ENCODE peak calls at places on chromosomes 11 and 22, in ten cellular contexts. G is heart left ventricle, K is ovary, R is lower leg skin, V is transverse colon, L is esophagus squamous epithelium, F is IMR-90, N is stomach, A is Peyer's patch, X is NB4. C is an unnamed sample.

GRCh38 chr22:39613549-39613921 is 43.0 kb downstream of the CACNA1I start:
- DNase-seq in N (no peak), R (no peak), L (no peak), V (no peak), K (no peak), A (no peak), F (no peak), G (peak; percentile 38), X (no peak), C (no peak)

GRCh38 chr11:8442301-8442700 is 151.7 kb downstream of the STK33 start:
- DNase-seq in G (no peak), R (no peak), L (no peak), A (no peak), X (peak; percentile 82), N (no peak), V (no peak), F (no peak), K (no peak), C (no peak)

GRCh38 chr11:2366271-2366670 is 10.8 kb upstream of the CD81 start:
- DNase-seq in K (peak; percentile 56), R (no peak), L (no peak), X (no peak), N (no peak), F (no peak), G (peak; percentile 66), A (no peak), V (no peak), C (no peak)

GRCh38 chr11:79312591-79313267 is 128.1 kb downstream of the TENM4 start:
- DNase-seq in X (peak; percentile 47), K (no peak), A (no peak), N (no peak), F (peak; percentile 38), V (no peak), G (no peak), R (no peak), L (no peak), C (no peak)

GRCh38 chr11:29272019-29272654 is 744.7 kb downstream of the KCNA4 start:
- DNase-seq in K (no peak), L (no peak), F (peak; percentile 55), N (no peak), V (no peak), X (no peak), A (no peak), G (no peak), R (no peak), C (no peak)

GRCh38 chr11:126601550-126602215 is 246.2 kb downstream of the ST3GAL4 start:
- DNase-seq in K (no peak), F (no peak), R (no peak), V (no peak), G (no peak), L (no peak), X (no peak), A (no peak), N (no peak), C (no peak)

GRCh38 chr11:44632466-44633123 is 67.1 kb downstream of the CD82 start:
- DNase-seq in V (peak; percentile 29), A (peak; percentile 61), R (peak; percentile 85), G (no peak), L (no peak), F (no peak), N (peak; percentile 33), X (peak; percentile 40), K (peak; percentile 36), C (peak; percentile 59)

GRCh38 chr11:134916829-134917228 is 504.8 kb upstream of the B3GAT1 start:
- DNase-seq in G (no peak), L (no peak), N (no peak), X (no peak), K (no peak), R (peak; percentile 45), A (no peak), V (no peak), F (no peak), C (no peak)

GRCh38 chr11:95711162-95711944 is 78.2 kb downstream of the FAM76B start:
- DNase-seq in X (no peak), N (no peak), L (no peak), K (peak; percentile 56), F (peak; percentile 14), V (no peak), A (no peak), G (no peak), R (no peak), C (peak; percentile 27)

GRCh38 chr11:121494355-121495099 is 41.8 kb upstream of the SORL1-AS1 start:
- DNase-seq in X (peak; percentile 68), A (peak; percentile 67), N (no peak), F (no peak), L (no peak), G (no peak), V (no peak), R (no peak), K (no peak), C (no peak)

GRCh38 chr11:71474771-71475483 is 21.9 kb downstream of the NADSYN1 start:
- DNase-seq in G (no peak), K (no peak), X (no peak), F (no peak), A (no peak), R (no peak), L (no peak), N (no peak), V (no peak), C (no peak)

GRCh38 chr11:60699282-60699681 is at the start of gene MS4A8:
- DNase-seq in N (no peak), L (no peak), R (no peak), F (no peak), K (no peak), V (peak; percentile 52), G (no peak), X (no peak), A (peak; percentile 68), C (no peak)

GRCh38 chr11:57776577-57776976 is 15.0 kb downstream of the CTNND1 start:
- DNase-seq in A (no peak), F (no peak), G (no peak), L (no peak), R (no peak), V (no peak), K (no peak), N (no peak), X (no peak), C (no peak)

GRCh38 chr22:41242396-41243117 is 1.8 kb upstream of the CHADL start:
- DNase-seq in R (no peak), G (no peak), X (no peak), K (no peak), N (no peak), V (no peak), L (no peak), A (no peak), F (no peak), C (no peak)

GRCh38 chr11:2346586-2347335 is 30.3 kb upstream of the CD81 start:
- DNase-seq in L (no peak), F (no peak), A (no peak), K (no peak), N (no peak), V (no peak), G (no peak), X (no peak), R (peak; percentile 59), C (no peak)

GRCh38 chr11:108851781-108852180 is 186.9 kb downstream of the DDX10 start:
- DNase-seq in R (no peak), A (no peak), G (no peak), L (no peak), F (no peak), V (no peak), K (no peak), X (no peak), N (no peak), C (no peak)

GRCh38 chr11:69862797-69863543 is 43.8 kb upstream of the FGF3 start:
- DNase-seq in G (no peak), F (no peak), L (no peak), R (peak; percentile 75), X (no peak), V (no peak), N (no peak), K (no peak), A (no peak), C (no peak)

GRCh38 chr11:41377709-41378394 is 81.6 kb downstream of the LRRC4C start:
- DNase-seq in A (peak; percentile 58), V (no peak), N (no peak), X (no peak), K (no peak), G (no peak), F (no peak), L (no peak), R (no peak), C (no peak)

GRCh38 chr11:48037709-48038468 is 57.5 kb downstream of the PTPRJ start:
- DNase-seq in A (no peak), X (no peak), N (no peak), V (no peak), K (no peak), R (no peak), F (peak; percentile 77), L (no peak), G (no peak), C (no peak)

GRCh38 chr11:17375547-17375946 is 12.9 kb downstream of the KCNJ11 start:
- DNase-seq in R (no peak), V (no peak), G (no peak), L (no peak), X (no peak), F (no peak), K (no peak), N (no peak), A (no peak), C (no peak)
- TF ChIP-seq CTCF in R (no peak), V (no peak), G (no peak), L (no peak), X (no peak), F (no peak), K (no peak), N (no peak), A (no peak), C (no peak)

DNA sequence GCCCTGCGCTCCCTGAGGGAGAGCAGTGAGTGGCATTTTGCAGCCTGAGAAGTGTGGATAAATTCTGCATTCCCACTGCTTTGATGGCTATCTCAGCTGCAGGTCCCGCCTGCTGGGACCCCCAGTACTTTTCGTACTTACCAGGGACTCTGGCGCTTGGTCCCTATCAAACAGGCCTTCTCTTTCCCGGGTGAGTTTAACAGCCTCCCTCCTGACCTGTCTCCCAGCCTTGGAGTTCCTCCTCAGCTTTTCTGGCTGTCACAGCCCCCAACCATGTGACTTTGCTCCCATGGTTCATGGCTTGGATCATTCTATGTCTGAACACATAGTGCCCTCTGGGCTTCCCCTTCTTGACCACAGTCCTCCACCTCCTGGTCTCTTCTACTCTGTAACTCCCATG is 56.9 kb downstream of the PARVA start:
- DNase-seq in L (no peak), R (no peak), F (peak; percentile 56), K (no peak), X (no peak), G (no peak), N (no peak), A (no peak), V (no peak), C (no peak)
- H3K4me3 ChIP-seq in L (no peak overlapping the region), R (no peak overlapping the region), F (no peak overlapping the region), K (no peak overlapping the region), X (no peak overlapping the region), G (no peak overlapping the region), N (no peak overlapping the region), A (no peak overlapping the region), V (no peak overlapping the region), C (no peak overlapping the region)

GRCh38 chr11:114296190-114296978 is at the start of gene NNMT:
- DNase-seq in X (no peak), L (no peak), R (peak; percentile 94), A (peak; percentile 72), G (no peak), V (peak; percentile 31), F (peak; percentile 97), K (peak; percentile 68), N (peak; percentile 44), C (peak; percentile 44)
- TF ChIP-seq POLR2A in X (no peak), L (peak; percentile 43), R (no peak), A (peak; percentile 31), G (no peak), V (peak; percentile 77), F (peak; percentile 85), K (peak; percentile 28), N (no peak), C (no peak)

GRCh38 chr22:50696799-50697561 is 24.4 kb downstream of the SHANK3 start:
- DNase-seq in L (no peak), V (no peak), R (peak; percentile 83), K (no peak), N (no peak), F (no peak), X (no peak), A (no peak), G (peak; percentile 62), C (no peak)
- TF ChIP-seq CTCF in L (peak; percentile 3), V (no peak), R (no peak), K (no peak), N (peak; percentile 8), F (peak; percentile 52), X (no peak), A (no peak), G (no peak), C (peak; percentile 23)